ENCODE peak calls at places on chromosome 17, in six cellular contexts. W is M059J; C is HS-27A; V is HAP-1; X is stimulated activated CD4-positive, alpha-beta T cell treated with anti-CD3 and anti-CD28 coated beads, Interleukin-12 subunit alpha, Interleukin-12 subunit beta, amount 100 ng/mL, for 4 hours; K is iPS DF 6.9. T is an unnamed sample.

GRCh38 chr17:36608794-36609497 is 7.6 kb downstream of the MRM1 start:
- DNase-seq in W (no peak), V (peak), X (no peak), C (no peak), K (no peak), T (no peak)

GRCh38 chr17:82463881-82464566 is 5.5 kb downstream of the NARF start:
- DNase-seq in X (no peak), W (no peak), V (no peak), C (no peak), K (no peak), T (no peak)

GRCh38 chr17:69060835-69061234 is at the start of gene ABCA9:
- DNase-seq in X (no peak), K (no peak), V (no peak), W (no peak), C (no peak), T (no peak)

GRCh38 chr17:80879723-80880649 is 111.7 kb upstream of the CHMP6 start:
- DNase-seq in W (no peak), C (no peak), V (no peak), X (no peak), K (no peak), T (no peak)

GRCh38 chr17:38325221-38325851 is 18.4 kb downstream of the GPR179 start:
- DNase-seq in K (no peak), C (no peak), X (no peak), V (no peak), W (no peak), T (no peak)

GRCh38 chr17:58377005-58377660 is 25.1 kb upstream of the SUPT4H1 start:
- DNase-seq in W (no peak), K (no peak), X (no peak), V (no peak), C (no peak), T (no peak)

GRCh38 chr17:36004604-36005003 is 3.3 kb upstream of the CCL15 start:
- DNase-seq in V (no peak), W (no peak), C (no peak), X (no peak), K (no peak), T (no peak)

GRCh38 chr17:58332720-58333395 is 4.3 kb upstream of the TSPOAP1 start:
- DNase-seq in X (peak), W (no peak), K (no peak), V (no peak), C (no peak), T (no peak)

GRCh38 chr17:4573682-4574081 is 10.6 kb upstream of the SMTNL2 start:
- DNase-seq in K (no peak), C (no peak), W (peak), X (peak), V (no peak), T (no peak)

GRCh38 chr17:42287305-42288077 is 807 bp upstream of the STAT5A start:
- DNase-seq in C (no peak), V (no peak), K (no peak), W (no peak), X (peak), T (no peak)

GRCh38 chr17:48429156-48429555 is 858 bp downstream of the SKAP1 start:
- DNase-seq in V (no peak), W (no peak), K (no peak), C (no peak), X (no peak), T (no peak)

GRCh38 chr17:64728041-64728695 is 66.1 kb upstream of the SMURF2 start:
- DNase-seq in V (no peak), C (no peak), X (no peak), W (peak), K (no peak), T (no peak)

GRCh38 chr17:34709108-34709779 is 129.9 kb downstream of the TMEM132E start:
- DNase-seq in W (peak), X (no peak), V (no peak), K (no peak), C (no peak), T (no peak)

GRCh38 chr17:9934354-9934753 is 29.3 kb upstream of the RCVRN start:
- DNase-seq in X (no peak), K (no peak), C (no peak), W (no peak), V (no peak), T (no peak)

GRCh38 chr17:76569607-76570279 is 15.9 kb downstream of the ST6GALNAC2 start:
- DNase-seq in X (no peak), V (no peak), C (no peak), W (peak), K (no peak), T (no peak)

GRCh38 chr17:81615401-81615930 is 21.4 kb downstream of the NPLOC4 start:
- DNase-seq in W (no peak), X (no peak), C (no peak), V (no peak), K (no peak), T (no peak)

GRCh38 chr17:64332502-64332901 is 58.2 kb downstream of the PECAM1 start:
- DNase-seq in V (no peak), W (no peak), K (no peak), X (no peak), C (no peak), T (no peak)

GRCh38 chr17:4642286-4642685 is 808 bp upstream of the ALOX15 start:
- DNase-seq in C (no peak), V (no peak), X (no peak), K (no peak), W (no peak), T (no peak)

GRCh38 chr17:5099271-5099670 is 12.4 kb downstream of the ZNF232 start:
- DNase-seq in C (no peak), W (no peak), V (no peak), X (no peak), K (no peak), T (no peak)

GRCh38 chr17:5775098-5775497 is 190.8 kb upstream of the NLRP1 start:
- DNase-seq in V (no peak), X (no peak), K (no peak), C (no peak), W (no peak), T (no peak)

GRCh38 chr17:7438050-7438614 is 1.2 kb upstream of the FGF11 start:
- DNase-seq in W (no peak), V (peak), K (no peak), X (peak), C (no peak), T (no peak)

GRCh38 chr17:17765921-17766320 is 70.9 kb downstream of the SREBF1 start:
- DNase-seq in V (no peak), W (no peak), X (no peak), C (no peak), K (no peak), T (no peak)

GRCh38 chr17:73954981-73955380 is 248.5 kb upstream of the RPL38 start:
- DNase-seq in W (no peak), C (no peak), V (no peak), K (no peak), X (no peak), T (no peak)

GRCh38 chr17:72342582-72343527 is 222.0 kb downstream of the SOX9 start:
- DNase-seq in V (no peak), X (no peak), W (no peak), K (no peak), C (no peak), T (no peak)

GRCh38 chr17:49971848-49972485 is 3.0 kb downstream of the DLX4 start:
- DNase-seq in V (peak), X (no peak), K (no peak), W (peak), C (no peak), T (no peak)

GRCh38 chr17:82948081-82948511 is 108.3 kb upstream of the ZNF750 start:
- DNase-seq in W (no peak), K (no peak), X (no peak), V (no peak), C (no peak), T (no peak)

GRCh38 chr17:61656721-61657217 is 65.8 kb upstream of the NACA2 start:
- DNase-seq in X (no peak), V (no peak), C (no peak), K (no peak), W (no peak), T (no peak)

T was measured in HFF-Myc.